ENCODE peak calls at places on chromosomes 4 and X, in six cellular contexts. V is breast epithelium; M is left lung; G is BE2C; C is effector memory CD4-positive, alpha-beta T cell; F is cardiac muscle cell. R is an unnamed sample.

GRCh38 chr4:77821775-77822174 is 2.6 kb upstream of the CNOT6L start:
- DNase-seq in V (no peak), M (no peak), G (no peak), C (peak; percentile 33), F (no peak), R (peak; percentile 65)

GRCh38 chrX:1463581-1464281 is 11.0 kb upstream of the ASMTL start:
- DNase-seq in V (no peak), M (peak; percentile 19), G (no peak), C (no peak), F (no peak), R (no peak)

GRCh38 chr4:182647901-182648300 is 269.3 kb downstream of the DCTD start:
- DNase-seq in V (no peak), M (no peak), G (no peak), C (no peak), F (no peak), R (no peak)

GRCh38 chr4:169254546-169254983 is 16.2 kb downstream of the SH3RF1 start:
- DNase-seq in V (no peak), M (peak; percentile 36), G (peak; percentile 24), C (no peak), F (peak; percentile 89), R (no peak)

GRCh38 chr4:99537674-99538073 is 26.2 kb downstream of the TRMT10A start:
- DNase-seq in V (no peak), M (no peak), G (no peak), C (no peak), F (no peak), R (no peak)

GRCh38 chr4:71974681-71975080 is 57.1 kb upstream of the NPFFR2 start:
- DNase-seq in V (no peak), M (no peak), G (no peak), C (no peak), F (peak; percentile 34), R (no peak)

GRCh38 chr4:17027495-17027894 is 129.1 kb upstream of the LDB2 start:
- DNase-seq in V (no peak), M (no peak), G (no peak), C (no peak), F (peak; percentile 97), R (no peak)

GRCh38 chr4:1413687-1414479 is 7.6 kb upstream of the NKX1-1 start:
- DNase-seq in V (no peak), M (peak; percentile 24), G (no peak), C (no peak), F (no peak), R (no peak)

GRCh38 chr4:9703391-9703790 is 78.0 kb upstream of the DRD5 start:
- DNase-seq in V (peak; percentile 59), M (peak; percentile 41), G (peak; percentile 43), C (peak; percentile 32), F (peak; percentile 45), R (peak; percentile 56)

GRCh38 chrX:56343231-56343630 is 111.1 kb downstream of the KLF8 start:
- DNase-seq in V (no peak), M (peak; percentile 29), G (no peak), C (no peak), F (no peak), R (peak; percentile 12)

GRCh38 chr4:174111350-174111888 is 172.0 kb downstream of the FBXO8 start:
- DNase-seq in V (no peak), M (no peak), G (no peak), C (no peak), F (no peak), R (no peak)

GRCh38 chr4:53914313-53915016 is 149.9 kb downstream of the CHIC2 start:
- DNase-seq in V (no peak), M (peak; percentile 54), G (no peak), C (no peak), F (peak; percentile 78), R (no peak)

DNA sequence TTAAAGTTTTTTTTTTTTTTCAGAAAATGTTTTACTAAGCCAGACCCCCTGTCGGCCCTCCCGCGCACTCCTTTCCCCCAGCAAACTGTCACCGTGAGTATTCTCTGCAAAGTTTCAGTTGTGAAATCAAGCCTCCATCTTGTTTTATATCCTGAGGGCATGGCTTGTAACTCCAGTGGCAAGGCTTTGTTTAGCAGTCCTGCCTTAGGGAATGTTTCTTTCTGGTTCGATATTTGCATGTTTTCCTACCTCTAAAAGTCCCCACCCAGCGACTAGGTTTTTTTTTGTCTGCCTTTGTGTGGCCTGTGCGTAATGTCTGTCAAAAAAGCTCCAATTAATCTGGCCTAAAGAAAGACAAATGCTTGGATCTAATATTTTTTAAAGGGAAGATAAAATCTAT is 325.9 kb downstream of the TLL1 start:
- DNase-seq in V (no peak), M (no peak), G (no peak), C (no peak), F (no peak), R (no peak)
- H3K4me3 ChIP-seq in V (no peak overlapping the region), M (no peak overlapping the region), G (no peak overlapping the region), C (no peak overlapping the region), F (no peak overlapping the region), R (no peak overlapping the region)

DNA sequence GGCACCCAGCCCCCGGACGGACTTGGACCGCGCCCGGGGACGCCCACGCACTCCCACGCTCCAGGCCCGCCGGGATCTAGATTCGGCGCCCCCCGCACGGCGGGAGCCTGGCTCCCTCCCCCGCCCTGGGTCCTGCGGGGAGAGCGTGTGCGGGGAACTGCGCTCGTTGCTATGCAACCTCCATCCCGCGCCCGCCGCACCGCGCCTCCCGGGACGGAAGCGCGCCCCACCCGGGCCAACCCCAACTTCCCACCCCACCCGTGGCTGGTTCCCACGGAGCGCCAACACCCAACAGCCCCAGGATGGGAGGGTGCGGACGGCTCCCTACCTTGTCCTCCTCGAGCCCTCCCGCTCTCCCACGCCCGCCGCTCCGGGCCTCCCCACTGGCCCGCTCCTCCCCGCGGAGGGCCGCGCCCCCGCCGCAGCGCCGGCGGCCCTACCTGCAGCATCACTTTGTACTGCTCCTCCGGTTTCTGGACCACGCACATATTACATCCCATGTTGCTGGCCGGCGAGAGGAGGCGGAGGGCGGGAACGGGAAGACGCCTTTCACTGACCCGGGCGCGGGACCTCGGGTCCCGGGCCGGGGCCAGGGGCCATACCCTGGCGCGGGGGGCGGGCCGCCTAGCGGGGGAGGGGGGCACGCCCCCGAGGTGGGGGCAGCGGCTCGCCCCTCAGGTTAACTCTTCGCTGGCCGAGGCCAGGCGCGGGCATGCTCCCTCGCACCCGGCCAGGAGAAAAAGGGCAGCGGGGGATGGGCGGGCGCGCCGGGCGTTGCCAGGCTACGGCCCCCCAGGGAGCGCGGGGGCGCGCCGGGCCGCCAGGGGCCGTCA is at the start of gene PDZD4:
- DNase-seq in V (no peak), M (no peak), G (peak; percentile 48), C (no peak), F (no peak), R (peak; percentile 45)
- H3K4me3 ChIP-seq in V (peak within 1 kb of the TSS; percentile 69), M (peak within 1 kb of the TSS; percentile 26), G (peak within 1 kb of the TSS; percentile 63), C (peak within 1 kb of the TSS; percentile 50), F (peak within 1 kb of the TSS; percentile 28), R (no peak within 1 kb of the TSS)

GRCh38 chr4:153248641-153249198 is 44.5 kb downstream of the TRIM2 start:
- DNase-seq in V (no peak), M (peak; percentile 37), G (no peak), C (no peak), F (no peak), R (no peak)
- H3K4me3 ChIP-seq in V (peak overlapping the region; percentile 68), M (peak overlapping the region; percentile 42), G (peak overlapping the region; percentile 71), C (peak overlapping the region; percentile 62), F (peak overlapping the region; percentile 48), R (peak overlapping the region; percentile 64)

DNA sequence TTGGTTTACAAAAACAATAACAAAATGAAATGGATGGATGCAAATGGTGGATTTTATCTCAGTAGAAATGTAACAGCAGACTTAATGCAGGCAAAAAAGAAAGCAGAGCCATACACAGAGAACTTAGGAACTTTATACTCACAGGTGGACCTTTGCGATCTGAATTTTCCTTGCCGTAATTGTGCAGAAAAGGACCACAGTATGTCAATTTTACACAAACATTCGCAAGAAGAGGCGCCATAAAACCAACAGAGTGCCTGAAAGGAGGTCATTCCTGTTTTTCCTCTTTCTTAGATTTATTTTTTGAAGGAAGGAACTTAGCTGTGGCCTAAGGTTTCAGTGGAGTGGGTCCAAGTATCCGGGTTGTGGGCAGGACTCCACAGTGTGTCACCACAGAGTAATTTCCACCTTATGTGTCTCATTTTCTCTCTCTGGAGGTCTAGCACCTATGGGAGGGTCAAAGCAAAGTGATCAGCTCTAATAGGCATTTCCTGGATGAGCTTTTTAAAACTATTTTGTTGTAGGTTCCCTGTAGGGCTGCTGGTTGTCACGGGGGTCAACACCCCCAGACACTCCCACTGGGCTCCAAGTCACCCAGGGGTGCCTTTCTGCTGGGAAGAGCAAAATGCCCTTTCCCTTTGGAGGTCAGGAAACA is 24.7 kb upstream of the PBDC1 start:
- DNase-seq in V (no peak), M (no peak), G (no peak), C (no peak), F (peak; percentile 27), R (no peak)
- H3K4me3 ChIP-seq in V (peak overlapping the region; percentile 50), M (peak overlapping the region; percentile 9), G (no peak overlapping the region), C (no peak overlapping the region), F (no peak overlapping the region), R (peak overlapping the region; percentile 6)

R was measured in CD4-positive, alpha-beta memory T cell.